ENCODE peak calls at places on chromosome 7, in four cellular contexts. C is kidney tubule cell, Z is putamen, T is tibial nerve. H is an unnamed sample.

GRCh38 chr7:20651960-20652544 is 36.6 kb downstream of the ABCB5 start:
- DNase-seq in Z (no peak), C (peak; percentile 18), T (no peak), H (no peak)

GRCh38 chr7:23106801-23107713 is 1.5 kb downstream of the KLHL7 start:
- DNase-seq in Z (no peak), T (no peak), C (peak; percentile 21), H (no peak)

GRCh38 chr7:408651-409343 is 110.8 kb downstream of the PDGFA start:
- DNase-seq in Z (no peak), C (no peak), T (no peak), H (no peak)

GRCh38 chr7:25862254-25862992 is 289.6 kb upstream of the NFE2L3 start:
- DNase-seq in T (peak; percentile 97), C (peak; percentile 100), Z (no peak), H (peak; percentile 100)

GRCh38 chr7:157072361-157072760 is 61.9 kb upstream of the MNX1 start:
- DNase-seq in T (no peak), Z (no peak), C (no peak), H (no peak)

GRCh38 chr7:79272066-79272669 is 181.3 kb downstream of the MAGI2 start:
- DNase-seq in C (peak; percentile 52), Z (no peak), T (no peak), H (peak; percentile 8)

GRCh38 chr7:5183155-5183554 is 6.9 kb upstream of the WIPI2 start:
- DNase-seq in Z (no peak), T (no peak), C (peak; percentile 33), H (no peak)

GRCh38 chr7:143408686-143409551 is at the start of gene EPHA1:
- DNase-seq in Z (no peak), T (no peak), C (peak; percentile 89), H (no peak)

H was measured in neuronal stem cell.